ENCODE peak calls at places on chromosomes 2 and 18, in eight cellular contexts. One of them, this sample, is unnamed.

GRCh38 chr2:150677561-150677960 is 190.1 kb upstream of the RND3 start:
- DNase-seq in H1: no peak
- DNase-seq in right cardiac atrium: no peak
- DNase-seq in heart left ventricle: no peak
- DNase-seq in pulmonary artery endothelial cell: no peak
- DNase-seq in fibroblast of gingiva: no peak
- DNase-seq in NCI-H460: no peak
- DNase-seq in NCI-H1105: no peak
- DNase-seq in this sample: no peak

GRCh38 chr2:208239770-208240493 is 14.9 kb downstream of the IDH1 start:
- DNase-seq in H1: no peak
- DNase-seq in pulmonary artery endothelial cell: no peak
- DNase-seq in right cardiac atrium: no peak
- DNase-seq in NCI-H460: no peak
- DNase-seq in fibroblast of gingiva: no peak
- DNase-seq in heart left ventricle: no peak
- DNase-seq in NCI-H1105: no peak
- DNase-seq in this sample: no peak

GRCh38 chr18:48580782-48581181 is 42.0 kb downstream of the CTIF start:
- DNase-seq in H1: peak; percentile 13
- DNase-seq in NCI-H460: peak; percentile 82
- DNase-seq in pulmonary artery endothelial cell: no peak
- DNase-seq in heart left ventricle: no peak
- DNase-seq in NCI-H1105: no peak
- DNase-seq in fibroblast of gingiva: peak; percentile 66
- DNase-seq in right cardiac atrium: no peak
- DNase-seq in this sample: no peak

GRCh38 chr2:23637011-23637778 is 252.2 kb downstream of the KLHL29 start:
- DNase-seq in pulmonary artery endothelial cell: peak; percentile 50
- DNase-seq in H1: no peak
- DNase-seq in NCI-H460: no peak
- DNase-seq in NCI-H1105: no peak
- DNase-seq in heart left ventricle: no peak
- DNase-seq in right cardiac atrium: no peak
- DNase-seq in fibroblast of gingiva: peak; percentile 18
- DNase-seq in this sample: peak; percentile 46

GRCh38 chr2:66521459-66521858 is 86.5 kb downstream of the MEIS1 start:
- DNase-seq in fibroblast of gingiva: no peak
- DNase-seq in NCI-H1105: no peak
- DNase-seq in H1: no peak
- DNase-seq in pulmonary artery endothelial cell: no peak
- DNase-seq in right cardiac atrium: no peak
- DNase-seq in heart left ventricle: no peak
- DNase-seq in NCI-H460: no peak
- DNase-seq in this sample: no peak

GRCh38 chr2:230778350-230779140 is 65.9 kb downstream of the CAB39 start:
- DNase-seq in fibroblast of gingiva: no peak
- DNase-seq in pulmonary artery endothelial cell: no peak
- DNase-seq in NCI-H460: no peak
- DNase-seq in right cardiac atrium: no peak
- DNase-seq in NCI-H1105: no peak
- DNase-seq in H1: no peak
- DNase-seq in heart left ventricle: no peak
- DNase-seq in this sample: no peak

GRCh38 chr2:239715202-239715601 is 309.9 kb downstream of the NDUFA10 start:
- DNase-seq in right cardiac atrium: no peak
- DNase-seq in NCI-H460: no peak
- DNase-seq in H1: no peak
- DNase-seq in heart left ventricle: no peak
- DNase-seq in NCI-H1105: no peak
- DNase-seq in fibroblast of gingiva: no peak
- DNase-seq in pulmonary artery endothelial cell: no peak
- DNase-seq in this sample: no peak

GRCh38 chr18:2337552-2338141 is 233.7 kb downstream of the METTL4 start:
- DNase-seq in pulmonary artery endothelial cell: peak; percentile 1
- DNase-seq in H1: no peak
- DNase-seq in right cardiac atrium: no peak
- DNase-seq in fibroblast of gingiva: no peak
- DNase-seq in heart left ventricle: no peak
- DNase-seq in NCI-H1105: no peak
- DNase-seq in NCI-H460: peak; percentile 2
- DNase-seq in this sample: no peak

GRCh38 chr2:62410015-62410453 is 96.0 kb downstream of the TMEM17 start:
- DNase-seq in NCI-H460: no peak
- DNase-seq in pulmonary artery endothelial cell: no peak
- DNase-seq in fibroblast of gingiva: no peak
- DNase-seq in NCI-H1105: no peak
- DNase-seq in right cardiac atrium: no peak
- DNase-seq in heart left ventricle: no peak
- DNase-seq in H1: no peak
- DNase-seq in this sample: no peak

GRCh38 chr2:101818531-101819451 is 121.3 kb downstream of the MAP4K4 start:
- DNase-seq in right cardiac atrium: no peak
- DNase-seq in NCI-H1105: peak; percentile 78
- DNase-seq in H1: no peak
- DNase-seq in pulmonary artery endothelial cell: no peak
- DNase-seq in NCI-H460: no peak
- DNase-seq in heart left ventricle: no peak
- DNase-seq in fibroblast of gingiva: peak; percentile 65
- DNase-seq in this sample: no peak

GRCh38 chr2:36356990-36357505 is 1.5 kb downstream of the CRIM1 start:
- DNase-seq in H1: no peak
- DNase-seq in right cardiac atrium: peak; percentile 69
- DNase-seq in heart left ventricle: no peak
- DNase-seq in NCI-H1105: no peak
- DNase-seq in fibroblast of gingiva: no peak
- DNase-seq in NCI-H460: no peak
- DNase-seq in pulmonary artery endothelial cell: peak; percentile 57
- DNase-seq in this sample: no peak

GRCh38 chr2:40160730-40161129 is 291.2 kb downstream of the SLC8A1 start:
- DNase-seq in heart left ventricle: no peak
- DNase-seq in fibroblast of gingiva: peak; percentile 81
- DNase-seq in H1: no peak
- DNase-seq in right cardiac atrium: no peak
- DNase-seq in NCI-H460: no peak
- DNase-seq in NCI-H1105: no peak
- DNase-seq in pulmonary artery endothelial cell: no peak
- DNase-seq in this sample: no peak

GRCh38 chr18:21452808-21453511 is 147.5 kb downstream of the ESCO1 start:
- DNase-seq in fibroblast of gingiva: peak; percentile 32
- DNase-seq in heart left ventricle: no peak
- DNase-seq in right cardiac atrium: no peak
- DNase-seq in NCI-H460: no peak
- DNase-seq in NCI-H1105: peak; percentile 42
- DNase-seq in pulmonary artery endothelial cell: no peak
- DNase-seq in H1: no peak
- DNase-seq in this sample: no peak

GRCh38 chr2:237904806-237905599 is 45.6 kb downstream of the RAMP1 start:
- DNase-seq in pulmonary artery endothelial cell: no peak
- DNase-seq in right cardiac atrium: peak; percentile 86
- DNase-seq in NCI-H1105: no peak
- DNase-seq in H1: no peak
- DNase-seq in fibroblast of gingiva: peak; percentile 49
- DNase-seq in NCI-H460: no peak
- DNase-seq in heart left ventricle: no peak
- DNase-seq in this sample: peak; percentile 81

GRCh38 chr18:52341617-52342381 is 1.8 kb downstream of the DCC start:
- DNase-seq in heart left ventricle: no peak
- DNase-seq in right cardiac atrium: peak; percentile 18
- DNase-seq in NCI-H460: no peak
- DNase-seq in NCI-H1105: peak; percentile 38
- DNase-seq in H1: no peak
- DNase-seq in pulmonary artery endothelial cell: no peak
- DNase-seq in fibroblast of gingiva: no peak
- DNase-seq in this sample: no peak

GRCh38 chr2:41937464-41937861 is 110.4 kb upstream of the PKDCC start:
- DNase-seq in H1: no peak
- DNase-seq in heart left ventricle: no peak
- DNase-seq in NCI-H1105: no peak
- DNase-seq in fibroblast of gingiva: peak; percentile 35
- DNase-seq in pulmonary artery endothelial cell: no peak
- DNase-seq in NCI-H460: no peak
- DNase-seq in right cardiac atrium: no peak
- DNase-seq in this sample: no peak

GRCh38 chr2:157024129-157024528 is 233.4 kb upstream of the GALNT5 start:
- DNase-seq in fibroblast of gingiva: no peak
- DNase-seq in heart left ventricle: no peak
- DNase-seq in right cardiac atrium: no peak
- DNase-seq in NCI-H460: no peak
- DNase-seq in NCI-H1105: no peak
- DNase-seq in H1: no peak
- DNase-seq in pulmonary artery endothelial cell: no peak
- DNase-seq in this sample: no peak